ENCODE peak calls at places on chromosome 2, in five cellular contexts. E, P, F, B and A are unnamed samples.

GRCh38 chr2:73827018-73827417 is 1.7 kb upstream of the STAMBP start:
- DNase-seq in E (no peak), P (peak; percentile 53), F (no peak), B (no peak), A (no peak)

GRCh38 chr2:162478721-162479129 is 134.8 kb downstream of the GCA start:
- DNase-seq in B (no peak), E (no peak), F (no peak), P (peak; percentile 35), A (no peak)

GRCh38 chr2:168462543-168463045 is 6.5 kb downstream of the CERS6 start:
- DNase-seq in B (no peak), E (no peak), F (no peak), P (peak; percentile 28), A (no peak)

GRCh38 chr2:30680121-30680520 is 127.1 kb downstream of the CAPN13 start:
- DNase-seq in E (no peak), F (no peak), B (no peak), P (no peak), A (no peak)

GRCh38 chr2:225889452-225889851 is 489.9 kb downstream of the NYAP2 start:
- DNase-seq in P (peak; percentile 82), E (no peak), B (no peak), F (peak; percentile 33), A (no peak)

GRCh38 chr2:128545829-128546228 is 227.2 kb upstream of the HS6ST1 start:
- DNase-seq in P (no peak), F (no peak), E (no peak), B (no peak), A (no peak)

GRCh38 chr2:8631465-8632005 is 50.3 kb upstream of the ID2 start:
- DNase-seq in B (no peak), P (no peak), F (peak; percentile 68), E (no peak), A (no peak)

GRCh38 chr2:239602290-239603282 is 201.8 kb upstream of the HDAC4 start:
- DNase-seq in E (no peak), P (no peak), F (no peak), B (no peak), A (no peak)

GRCh38 chr2:216505133-216506106 is 6.8 kb downstream of the RPL37A start:
- DNase-seq in E (no peak), B (no peak), F (no peak), P (no peak), A (no peak)

GRCh38 chr2:210224660-210225460 is at the start of gene ACADL:
- DNase-seq in F (peak; percentile 11), P (no peak), B (peak; percentile 76), E (peak; percentile 59), A (no peak)

GRCh38 chr2:64325852-64326577 is 127.9 kb upstream of the LGALSL start:
- DNase-seq in B (no peak), F (peak; percentile 22), E (no peak), P (no peak), A (peak; percentile 74)

GRCh38 chr2:213021971-213022899 is 129.2 kb downstream of the IKZF2 start:
- DNase-seq in B (no peak), E (no peak), F (no peak), P (peak; percentile 39), A (no peak)

GRCh38 chr2:96152301-96153165 is 7.3 kb upstream of the DUSP2 start:
- DNase-seq in E (peak; percentile 13), B (no peak), F (no peak), P (no peak), A (no peak)